ENCODE peak calls at places on chromosomes 16 and 17, in eight cellular contexts. C, T, Z, J, F, N, A and G are unnamed samples.

GRCh38 chr17:81253358-81254131 is 14.4 kb downstream of the NDUFAF8 start:
- DNase-seq in C (no peak), T (no peak), Z (peak; percentile 36), J (peak; percentile 72), F (no peak), N (peak; percentile 52), A (no peak), G (peak; percentile 31)

GRCh38 chr16:67086829-67087228 is 22.9 kb upstream of the PHAF1 start:
- DNase-seq in C (no peak), T (no peak), Z (no peak), J (no peak), F (no peak), N (peak; percentile 67), A (no peak), G (no peak)

GRCh38 chr17:56912105-56912999 is 1.5 kb downstream of the TRIM25 start:
- DNase-seq in C (no peak), T (no peak), Z (no peak), J (no peak), F (peak; percentile 38), N (no peak), A (no peak), G (no peak)

GRCh38 chr17:41298458-41299135 is 4.1 kb downstream of the KRTAP29-1 start:
- DNase-seq in C (no peak), T (no peak), Z (no peak), J (no peak), F (no peak), N (no peak), A (no peak), G (no peak)

GRCh38 chr17:76384987-76385891 is 830 bp downstream of the SPHK1 start:
- DNase-seq in C (no peak), T (no peak), Z (peak; percentile 46), J (peak; percentile 54), F (peak; percentile 91), N (peak; percentile 61), A (peak; percentile 39), G (no peak)

GRCh38 chr17:74777884-74778490 is 1.8 kb upstream of the NAT9 start:
- DNase-seq in C (no peak), T (no peak), Z (no peak), J (no peak), F (no peak), N (no peak), A (no peak), G (no peak)

GRCh38 chr17:79707931-79708891 is 22.5 kb upstream of the ENPP7 start:
- DNase-seq in C (peak; percentile 43), T (no peak), Z (peak; percentile 17), J (peak; percentile 74), F (peak; percentile 68), N (peak; percentile 55), A (peak; percentile 21), G (peak; percentile 64)

GRCh38 chr16:14354561-14355351 is 275.3 kb downstream of the PARN start:
- DNase-seq in C (peak; percentile 19), T (no peak), Z (no peak), J (no peak), F (no peak), N (peak; percentile 6), A (no peak), G (no peak)

GRCh38 chr17:45906927-45907622 is 12.7 kb downstream of the MAPT start:
- DNase-seq in C (no peak), T (no peak), Z (no peak), J (no peak), F (no peak), N (no peak), A (no peak), G (no peak)

GRCh38 chr17:64054304-64054703 is 33.9 kb upstream of the ICAM2 start:
- DNase-seq in C (no peak), T (no peak), Z (no peak), J (no peak), F (no peak), N (no peak), A (no peak), G (no peak)

GRCh38 chr17:2703606-2704005 is 8.0 kb downstream of the CLUH start:
- DNase-seq in C (no peak), T (no peak), Z (no peak), J (no peak), F (no peak), N (no peak), A (no peak), G (no peak)

GRCh38 chr16:51816929-51817328 is 665.9 kb upstream of the SALL1 start:
- DNase-seq in C (no peak), T (no peak), Z (no peak), J (no peak), F (no peak), N (peak; percentile 23), A (no peak), G (no peak)

GRCh38 chr16:72362972-72363371 is 191.0 kb upstream of the PMFBP1 start:
- DNase-seq in C (no peak), T (peak; percentile 86), Z (no peak), J (no peak), F (peak; percentile 52), N (peak; percentile 88), A (peak; percentile 62), G (no peak)

GRCh38 chr17:31696184-31696602 is 162.9 kb downstream of the COPRS start:
- DNase-seq in C (no peak), T (no peak), Z (no peak), J (peak; percentile 94), F (peak; percentile 93), N (peak; percentile 84), A (no peak), G (no peak)

GRCh38 chr17:40071720-40072480 is 9.1 kb downstream of the THRA start:
- DNase-seq in C (no peak), T (no peak), Z (peak; percentile 27), J (no peak), F (peak; percentile 64), N (peak; percentile 56), A (peak; percentile 68), G (peak; percentile 97)

GRCh38 chr17:1577186-1577585 is 14.6 kb upstream of the PITPNA start:
- DNase-seq in C (no peak), T (peak; percentile 40), Z (no peak), J (peak; percentile 88), F (no peak), N (peak; percentile 97), A (peak; percentile 68), G (no peak)

GRCh38 chr17:80375186-80375585 is 39.8 kb upstream of the ENDOV start:
- DNase-seq in C (no peak), T (no peak), Z (no peak), J (no peak), F (no peak), N (no peak), A (no peak), G (no peak)

GRCh38 chr16:58492066-58492465 is 7.9 kb upstream of the NDRG4 start:
- DNase-seq in C (no peak), T (no peak), Z (no peak), J (no peak), F (no peak), N (no peak), A (no peak), G (no peak)

GRCh38 chr17:31788956-31789355 is 70.1 kb downstream of the COPRS start:
- DNase-seq in C (no peak), T (no peak), Z (no peak), J (no peak), F (no peak), N (no peak), A (no peak), G (no peak)

GRCh38 chr17:57553525-57553924 is 191.6 kb downstream of the CCDC182 start:
- DNase-seq in C (no peak), T (no peak), Z (peak; percentile 69), J (no peak), F (peak; percentile 67), N (peak; percentile 75), A (no peak), G (no peak)

GRCh38 chr17:76667356-76667755 is 23.8 kb upstream of the ST6GALNAC1 start:
- DNase-seq in C (no peak), T (no peak), Z (no peak), J (no peak), F (no peak), N (no peak), A (no peak), G (no peak)

GRCh38 chr17:63477471-63478440 is 895 bp downstream of the ACE start:
- DNase-seq in C (no peak), T (no peak), Z (no peak), J (peak; percentile 42), F (no peak), N (no peak), A (no peak), G (peak; percentile 58)

GRCh38 chr16:8936421-8936820 is 27.3 kb downstream of the USP7 start:
- DNase-seq in C (peak; percentile 44), T (no peak), Z (peak; percentile 41), J (peak; percentile 73), F (no peak), N (no peak), A (no peak), G (peak; percentile 46)

GRCh38 chr17:69870091-69870530 is 204.9 kb upstream of the KCNJ16 start:
- DNase-seq in C (no peak), T (peak; percentile 80), Z (peak; percentile 85), J (peak; percentile 62), F (peak; percentile 93), N (peak; percentile 19), A (peak; percentile 64), G (no peak)

GRCh38 chr16:22739077-22739476 is 74.9 kb upstream of the HS3ST2 start:
- DNase-seq in C (no peak), T (no peak), Z (no peak), J (no peak), F (no peak), N (no peak), A (no peak), G (no peak)

GRCh38 chr17:56359518-56359917 is 206.2 kb downstream of the ANKFN1 start:
- DNase-seq in C (no peak), T (no peak), Z (no peak), J (no peak), F (no peak), N (no peak), A (no peak), G (no peak)

GRCh38 chr17:68355093-68355492 is 63.8 kb downstream of the ARSG start:
- DNase-seq in C (no peak), T (peak; percentile 7), Z (no peak), J (no peak), F (no peak), N (peak; percentile 59), A (no peak), G (no peak)

GRCh38 chr16:12317121-12317810 is 340.7 kb downstream of the SNX29 start:
- DNase-seq in C (no peak), T (no peak), Z (no peak), J (no peak), F (no peak), N (no peak), A (no peak), G (no peak)

GRCh38 chr17:76121932-76122383 is 18.4 kb upstream of the EXOC7 start:
- DNase-seq in C (no peak), T (no peak), Z (no peak), J (peak; percentile 53), F (no peak), N (no peak), A (no peak), G (no peak)

GRCh38 chr16:69851491-69852240 is 89.5 kb downstream of the WWP2 start:
- DNase-seq in C (no peak), T (no peak), Z (no peak), J (no peak), F (peak; percentile 68), N (peak; percentile 16), A (no peak), G (no peak)

GRCh38 chr17:17497845-17498520 is 1.8 kb upstream of the RASD1 start:
- DNase-seq in C (no peak), T (no peak), Z (no peak), J (no peak), F (no peak), N (no peak), A (no peak), G (no peak)

GRCh38 chr17:56499799-56500388 is 93.6 kb upstream of the NOG start:
- DNase-seq in C (no peak), T (peak; percentile 1), Z (no peak), J (no peak), F (no peak), N (peak; percentile 25), A (no peak), G (no peak)

GRCh38 chr17:81445642-81446500 is 50.6 kb downstream of the BAHCC1 start:
- DNase-seq in C (no peak), T (no peak), Z (no peak), J (no peak), F (no peak), N (no peak), A (no peak), G (no peak)

GRCh38 chr16:81447383-81448101 is 2.9 kb downstream of the CMIP start:
- DNase-seq in C (no peak), T (no peak), Z (no peak), J (peak; percentile 52), F (no peak), N (no peak), A (no peak), G (no peak)